ENCODE peak calls at places on chromosomes 7 and 10, in eight cellular contexts. One of them, this sample, is unnamed.

GRCh38 chr7:76390092-76390491 is 19.4 kb downstream of the SSC4D start:
- DNase-seq in pancreas: no peak
- DNase-seq in tibial nerve: no peak
- DNase-seq in thoracic aorta: no peak
- DNase-seq in CD4-positive, alpha-beta T cell: no peak
- DNase-seq in Panc1: no peak
- DNase-seq in RWPE1: no peak
- DNase-seq in A549: no peak
- DNase-seq in this sample: no peak

GRCh38 chr7:103915958-103916357 is 73.5 kb downstream of the RELN start:
- DNase-seq in Panc1: no peak
- DNase-seq in RWPE1: peak; percentile 6
- DNase-seq in thoracic aorta: no peak
- DNase-seq in A549: peak; percentile 4
- DNase-seq in pancreas: no peak
- DNase-seq in tibial nerve: no peak
- DNase-seq in CD4-positive, alpha-beta T cell: no peak
- DNase-seq in this sample: no peak

GRCh38 chr10:35451103-35452016 is 115.1 kb downstream of the CCNY start:
- DNase-seq in pancreas: no peak
- DNase-seq in RWPE1: no peak
- DNase-seq in CD4-positive, alpha-beta T cell: no peak
- DNase-seq in A549: no peak
- DNase-seq in Panc1: no peak
- DNase-seq in thoracic aorta: no peak
- DNase-seq in tibial nerve: no peak
- DNase-seq in this sample: no peak

GRCh38 chr10:119315128-119316001 is 108.0 kb downstream of the GRK5 start:
- DNase-seq in pancreas: no peak
- DNase-seq in A549: peak; percentile 85
- DNase-seq in CD4-positive, alpha-beta T cell: peak; percentile 40
- DNase-seq in RWPE1: peak; percentile 92
- DNase-seq in thoracic aorta: peak; percentile 73
- DNase-seq in tibial nerve: peak; percentile 50
- DNase-seq in Panc1: peak; percentile 85
- DNase-seq in this sample: no peak

GRCh38 chr7:36777062-36777461 is 52.8 kb upstream of the AOAH start:
- DNase-seq in Panc1: no peak
- DNase-seq in RWPE1: no peak
- DNase-seq in pancreas: no peak
- DNase-seq in CD4-positive, alpha-beta T cell: peak; percentile 26
- DNase-seq in thoracic aorta: no peak
- DNase-seq in tibial nerve: no peak
- DNase-seq in A549: no peak
- DNase-seq in this sample: no peak

GRCh38 chr7:93150200-93150835 is 2.1 kb upstream of the SAMD9L start:
- DNase-seq in CD4-positive, alpha-beta T cell: no peak
- DNase-seq in RWPE1: no peak
- DNase-seq in thoracic aorta: no peak
- DNase-seq in tibial nerve: no peak
- DNase-seq in pancreas: no peak
- DNase-seq in Panc1: no peak
- DNase-seq in A549: peak; percentile 53
- DNase-seq in this sample: no peak

GRCh38 chr7:157386979-157387800 is 50.4 kb downstream of the DNAJB6 start:
- DNase-seq in thoracic aorta: peak; percentile 75
- DNase-seq in Panc1: peak; percentile 75
- DNase-seq in CD4-positive, alpha-beta T cell: peak; percentile 86
- DNase-seq in RWPE1: peak; percentile 79
- DNase-seq in A549: peak; percentile 85
- DNase-seq in pancreas: peak; percentile 59
- DNase-seq in tibial nerve: peak; percentile 58
- DNase-seq in this sample: peak; percentile 84

GRCh38 chr10:111102381-111102973 is 25.6 kb downstream of the ADRA2A start:
- DNase-seq in RWPE1: no peak
- DNase-seq in tibial nerve: no peak
- DNase-seq in CD4-positive, alpha-beta T cell: no peak
- DNase-seq in pancreas: no peak
- DNase-seq in thoracic aorta: no peak
- DNase-seq in A549: no peak
- DNase-seq in Panc1: no peak
- DNase-seq in this sample: no peak

GRCh38 chr10:89653410-89653828 is 8.4 kb upstream of the PANK1 start:
- DNase-seq in thoracic aorta: no peak
- DNase-seq in CD4-positive, alpha-beta T cell: no peak
- DNase-seq in A549: no peak
- DNase-seq in Panc1: no peak
- DNase-seq in pancreas: no peak
- DNase-seq in RWPE1: no peak
- DNase-seq in tibial nerve: no peak
- DNase-seq in this sample: no peak

GRCh38 chr7:140384894-140385650 is 13.3 kb downstream of the SLC37A3 start:
- DNase-seq in tibial nerve: no peak
- DNase-seq in thoracic aorta: no peak
- DNase-seq in Panc1: no peak
- DNase-seq in CD4-positive, alpha-beta T cell: no peak
- DNase-seq in pancreas: no peak
- DNase-seq in RWPE1: no peak
- DNase-seq in A549: no peak
- DNase-seq in this sample: no peak

GRCh38 chr7:77778535-77778934 is 19.7 kb downstream of the TMEM60 start:
- DNase-seq in pancreas: no peak
- DNase-seq in A549: no peak
- DNase-seq in tibial nerve: no peak
- DNase-seq in Panc1: no peak
- DNase-seq in thoracic aorta: no peak
- DNase-seq in RWPE1: no peak
- DNase-seq in CD4-positive, alpha-beta T cell: no peak
- DNase-seq in this sample: no peak

GRCh38 chr7:73758581-73759138 is 11.4 kb downstream of the CLDN3 start:
- DNase-seq in tibial nerve: no peak
- DNase-seq in A549: no peak
- DNase-seq in Panc1: no peak
- DNase-seq in thoracic aorta: no peak
- DNase-seq in RWPE1: no peak
- DNase-seq in CD4-positive, alpha-beta T cell: no peak
- DNase-seq in pancreas: peak; percentile 65
- DNase-seq in this sample: no peak

GRCh38 chr7:17434191-17434590 is 135.7 kb downstream of the AHR start:
- DNase-seq in A549: no peak
- DNase-seq in tibial nerve: no peak
- DNase-seq in RWPE1: no peak
- DNase-seq in CD4-positive, alpha-beta T cell: no peak
- DNase-seq in Panc1: no peak
- DNase-seq in pancreas: no peak
- DNase-seq in thoracic aorta: no peak
- DNase-seq in this sample: no peak

GRCh38 chr7:111357691-111358090 is 204.6 kb downstream of the IMMP2L start:
- DNase-seq in A549: peak; percentile 18
- DNase-seq in pancreas: no peak
- DNase-seq in Panc1: no peak
- DNase-seq in CD4-positive, alpha-beta T cell: no peak
- DNase-seq in RWPE1: peak; percentile 72
- DNase-seq in tibial nerve: no peak
- DNase-seq in thoracic aorta: no peak
- DNase-seq in this sample: no peak

GRCh38 chr7:110168010-110168409 is 922.9 kb upstream of the LRRN3 start:
- DNase-seq in pancreas: no peak
- DNase-seq in CD4-positive, alpha-beta T cell: no peak
- DNase-seq in thoracic aorta: no peak
- DNase-seq in Panc1: no peak
- DNase-seq in RWPE1: no peak
- DNase-seq in A549: no peak
- DNase-seq in tibial nerve: no peak
- DNase-seq in this sample: no peak

GRCh38 chr10:117461766-117462423 is 80.7 kb upstream of the EMX2 start:
- DNase-seq in pancreas: no peak
- DNase-seq in RWPE1: peak; percentile 96
- DNase-seq in tibial nerve: no peak
- DNase-seq in thoracic aorta: peak; percentile 24
- DNase-seq in CD4-positive, alpha-beta T cell: no peak
- DNase-seq in Panc1: peak; percentile 80
- DNase-seq in A549: peak; percentile 77
- DNase-seq in this sample: no peak

DNA sequence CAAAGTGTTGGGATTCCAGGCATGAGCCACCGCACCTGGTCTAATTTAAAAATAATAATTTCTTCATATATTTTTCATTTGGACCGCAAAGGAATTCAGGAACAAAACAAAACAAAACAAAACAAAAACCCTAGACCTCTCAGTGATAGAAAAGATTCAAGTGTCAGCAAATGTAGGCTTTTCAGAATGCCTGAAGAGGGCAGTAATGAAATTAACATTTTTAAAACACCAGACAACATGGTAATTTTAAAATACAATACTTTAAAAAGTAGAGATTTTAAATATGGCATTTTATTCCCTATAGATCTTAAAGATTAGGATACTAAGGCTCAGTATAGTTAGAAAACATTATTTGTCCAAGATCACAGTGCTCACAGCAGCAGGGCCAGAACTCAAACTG is 36.6 kb downstream of the DNMBP start:
- DNase-seq in pancreas: no peak
- DNase-seq in Panc1: no peak
- DNase-seq in RWPE1: no peak
- DNase-seq in thoracic aorta: no peak
- DNase-seq in CD4-positive, alpha-beta T cell: no peak
- DNase-seq in tibial nerve: no peak
- DNase-seq in A549: no peak
- DNase-seq in this sample: no peak
- TF ChIP-seq CTCF in pancreas: no peak
- TF ChIP-seq CTCF in Panc1: peak; percentile 58
- TF ChIP-seq CTCF in RWPE1: peak; percentile 34
- TF ChIP-seq CTCF in thoracic aorta: no peak
- TF ChIP-seq CTCF in CD4-positive, alpha-beta T cell: no peak
- TF ChIP-seq CTCF in tibial nerve: no peak
- TF ChIP-seq CTCF in A549: peak; percentile 51
- TF ChIP-seq CTCF in this sample: peak; percentile 12

DNA sequence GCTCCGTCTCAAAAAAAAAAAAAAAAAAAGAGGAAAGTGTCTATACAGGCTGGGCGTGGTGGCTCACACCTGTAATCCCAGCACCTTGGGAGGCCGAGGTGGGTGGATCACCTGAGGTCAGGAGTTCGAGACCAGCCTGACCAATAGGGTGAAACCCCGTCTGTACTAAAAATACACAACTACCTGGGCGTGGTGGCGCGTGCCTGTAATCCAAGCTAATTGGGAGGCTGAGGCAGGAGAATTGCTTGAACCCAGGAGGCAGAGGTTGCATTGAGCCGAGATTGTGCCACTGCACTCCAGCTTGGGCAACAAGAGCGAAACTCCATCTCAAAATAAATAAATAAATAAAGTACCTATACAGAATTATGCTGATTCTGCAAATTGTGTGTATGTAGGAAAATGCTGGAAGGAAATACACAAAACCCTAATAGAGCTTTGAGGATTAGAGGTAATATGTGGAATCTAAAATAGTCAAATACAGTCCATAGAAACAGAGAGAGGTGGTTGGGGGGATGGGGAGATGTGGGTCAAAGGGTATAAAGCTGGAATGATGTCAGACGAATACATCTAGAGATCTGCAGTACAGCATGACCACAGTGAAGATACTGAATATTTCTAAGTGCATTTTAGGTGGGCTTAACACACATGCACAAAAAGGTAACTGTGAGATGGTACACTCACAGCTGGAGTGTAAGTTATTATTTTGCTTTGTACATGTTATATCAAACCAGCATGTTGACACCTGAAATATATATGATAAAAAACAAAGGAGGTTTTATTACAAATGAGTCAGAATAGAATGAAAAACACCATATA is 174.5 kb upstream of the KLF14 start:
- DNase-seq in Panc1: peak; percentile 92
- DNase-seq in tibial nerve: no peak
- DNase-seq in CD4-positive, alpha-beta T cell: no peak
- DNase-seq in A549: no peak
- DNase-seq in pancreas: no peak
- DNase-seq in thoracic aorta: no peak
- DNase-seq in RWPE1: no peak
- DNase-seq in this sample: no peak
- H3K27ac ChIP-seq in Panc1: peak overlapping the region; percentile 100
- H3K27ac ChIP-seq in tibial nerve: peak overlapping the region; percentile 94
- H3K27ac ChIP-seq in CD4-positive, alpha-beta T cell: no peak overlapping the region
- H3K27ac ChIP-seq in A549: peak overlapping the region; percentile 93
- H3K27ac ChIP-seq in pancreas: no peak overlapping the region
- H3K27ac ChIP-seq in thoracic aorta: no peak overlapping the region
- H3K27ac ChIP-seq in RWPE1: peak overlapping the region; percentile 86
- H3K27ac ChIP-seq in this sample: no peak overlapping the region

GRCh38 chr7:70738080-70738479 is 393.9 kb upstream of the GALNT17 start:
- DNase-seq in CD4-positive, alpha-beta T cell: no peak
- DNase-seq in A549: peak; percentile 49
- DNase-seq in Panc1: no peak
- DNase-seq in pancreas: peak; percentile 22
- DNase-seq in tibial nerve: no peak
- DNase-seq in RWPE1: peak; percentile 68
- DNase-seq in thoracic aorta: no peak
- DNase-seq in this sample: no peak
- TF ChIP-seq CTCF in CD4-positive, alpha-beta T cell: no peak
- TF ChIP-seq CTCF in A549: no peak
- TF ChIP-seq CTCF in Panc1: no peak
- TF ChIP-seq CTCF in pancreas: no peak
- TF ChIP-seq CTCF in tibial nerve: no peak
- TF ChIP-seq CTCF in RWPE1: no peak
- TF ChIP-seq CTCF in thoracic aorta: no peak
- TF ChIP-seq CTCF in this sample: no peak

GRCh38 chr10:64116731-64117130 is 595.5 kb downstream of the REEP3 start:
- DNase-seq in pancreas: no peak
- DNase-seq in RWPE1: no peak
- DNase-seq in CD4-positive, alpha-beta T cell: no peak
- DNase-seq in A549: no peak
- DNase-seq in Panc1: no peak
- DNase-seq in thoracic aorta: no peak
- DNase-seq in tibial nerve: no peak
- DNase-seq in this sample: no peak

GRCh38 chr10:64115471-64115870 is 594.3 kb downstream of the REEP3 start:
- DNase-seq in pancreas: no peak
- DNase-seq in thoracic aorta: no peak
- DNase-seq in A549: no peak
- DNase-seq in CD4-positive, alpha-beta T cell: no peak
- DNase-seq in tibial nerve: no peak
- DNase-seq in RWPE1: no peak
- DNase-seq in Panc1: no peak
- DNase-seq in this sample: no peak

GRCh38 chr10:64115913-64116643 is 594.9 kb downstream of the REEP3 start:
- DNase-seq in A549: peak; percentile 5
- DNase-seq in tibial nerve: no peak
- DNase-seq in thoracic aorta: no peak
- DNase-seq in RWPE1: peak; percentile 24
- DNase-seq in pancreas: peak; percentile 13
- DNase-seq in Panc1: no peak
- DNase-seq in CD4-positive, alpha-beta T cell: no peak
- DNase-seq in this sample: no peak

GRCh38 chr10:64113796-64114195 is 592.6 kb downstream of the REEP3 start:
- DNase-seq in tibial nerve: no peak
- DNase-seq in Panc1: no peak
- DNase-seq in A549: no peak
- DNase-seq in RWPE1: no peak
- DNase-seq in thoracic aorta: no peak
- DNase-seq in CD4-positive, alpha-beta T cell: no peak
- DNase-seq in pancreas: no peak
- DNase-seq in this sample: no peak

DNA sequence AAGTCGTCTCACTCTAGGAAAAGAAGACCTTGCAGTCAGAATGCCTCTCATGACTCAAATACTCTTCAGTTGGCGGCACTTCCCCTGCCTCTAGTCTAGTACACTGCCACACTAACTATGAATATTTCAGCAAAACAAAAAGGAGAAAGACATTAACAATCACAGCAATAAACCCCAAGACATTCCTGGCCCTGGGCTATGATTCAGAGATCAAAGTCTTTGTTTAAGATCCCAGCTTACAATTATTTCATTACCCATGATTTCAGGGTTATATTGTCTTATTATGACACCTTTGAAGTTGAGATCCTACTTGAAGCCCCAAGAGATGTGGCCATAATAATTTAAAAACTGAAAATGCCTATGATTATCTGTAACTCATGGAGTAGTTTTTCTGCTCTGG is 597.5 kb downstream of the REEP3 start:
- DNase-seq in A549: no peak
- DNase-seq in tibial nerve: no peak
- DNase-seq in CD4-positive, alpha-beta T cell: no peak
- DNase-seq in Panc1: no peak
- DNase-seq in pancreas: no peak
- DNase-seq in RWPE1: no peak
- DNase-seq in thoracic aorta: no peak
- DNase-seq in this sample: no peak
- H3K27ac ChIP-seq in A549: no peak overlapping the region
- H3K27ac ChIP-seq in tibial nerve: no peak overlapping the region
- H3K27ac ChIP-seq in CD4-positive, alpha-beta T cell: no peak overlapping the region
- H3K27ac ChIP-seq in Panc1: no peak overlapping the region
- H3K27ac ChIP-seq in pancreas: no peak overlapping the region
- H3K27ac ChIP-seq in RWPE1: no peak overlapping the region
- H3K27ac ChIP-seq in thoracic aorta: no peak overlapping the region
- H3K27ac ChIP-seq in this sample: no peak overlapping the region